ENCODE peak calls at places on chromosome 13, in four cellular contexts. B is aorta, G is NCI-H2081, K is hypothalamus. F is an unnamed sample.

GRCh38 chr13:33125821-33126570 is 109.8 kb downstream of the KL start:
- DNase-seq in B (no peak), K (no peak), G (no peak), F (peak; percentile 67)

GRCh38 chr13:34667356-34668218 is 274.5 kb upstream of the NBEA start:
- DNase-seq in B (no peak), K (no peak), G (no peak), F (no peak)

GRCh38 chr13:87280139-87280538 is 391.0 kb upstream of the SLITRK5 start:
- DNase-seq in G (no peak), B (no peak), K (no peak), F (no peak)

GRCh38 chr13:108225440-108225839 is 7.2 kb downstream of the ABHD13 start:
- DNase-seq in G (no peak), B (no peak), K (no peak), F (no peak)

GRCh38 chr13:45575146-45575829 is 40.3 kb downstream of the ERICH6B start:
- DNase-seq in B (no peak), K (no peak), G (no peak), F (no peak)

GRCh38 chr13:109058071-109058470 is 428.7 kb downstream of the MYO16 start:
- DNase-seq in B (no peak), K (no peak), G (no peak), F (no peak)

GRCh38 chr13:44072536-44072935 is 192.8 kb downstream of the LACC1 start:
- DNase-seq in K (no peak), G (no peak), B (no peak), F (no peak)

GRCh38 chr13:110344320-110344719 is 37.2 kb downstream of the COL4A2 start:
- DNase-seq in B (no peak), G (no peak), K (no peak), F (no peak)

GRCh38 chr13:66461021-66461420 is 769.1 kb downstream of the PCDH9 start:
- DNase-seq in B (no peak), K (no peak), G (no peak), F (no peak)

GRCh38 chr13:59880468-59880867 is 283.3 kb downstream of the DIAPH3 start:
- DNase-seq in B (no peak), G (no peak), K (no peak), F (no peak)

GRCh38 chr13:114219406-114219805 is 15.3 kb upstream of the CDC16 start:
- DNase-seq in B (no peak), G (no peak), K (no peak), F (no peak)

GRCh38 chr13:78190296-78190695 is 271.7 kb upstream of the EDNRB start:
- DNase-seq in B (no peak), K (no peak), G (no peak), F (no peak)

GRCh38 chr13:27172495-27172842 is 858 bp upstream of the USP12 start:
- DNase-seq in K (no peak), G (no peak), B (no peak), F (no peak)

GRCh38 chr13:103066991-103067390 is 774 bp upstream of the SLC10A2 start:
- DNase-seq in K (no peak), G (no peak), B (no peak), F (no peak)

GRCh38 chr13:112931028-112931934 is 37.7 kb upstream of the MCF2L start:
- DNase-seq in B (no peak), K (no peak), G (peak; percentile 87), F (no peak)

GRCh38 chr13:73190477-73190876 is 131.7 kb downstream of the KLF5 start:
- DNase-seq in K (no peak), G (no peak), B (no peak), F (no peak)

GRCh38 chr13:19984430-19985218 is 26.1 kb downstream of the ZMYM2 start:
- DNase-seq in G (no peak), B (no peak), K (no peak), F (no peak)

GRCh38 chr13:40665754-40666057 is 735 bp downstream of the FOXO1 start:
- DNase-seq in K (no peak), B (no peak), G (peak; percentile 3), F (no peak)

GRCh38 chr13:32225494-32225931 is 89.7 kb downstream of the ZAR1L start:
- DNase-seq in K (no peak), B (no peak), G (no peak), F (no peak)

GRCh38 chr13:25971499-25972145 is 80.2 kb downstream of the SHISA2 start:
- DNase-seq in K (peak; percentile 10), B (no peak), G (no peak), F (no peak)

GRCh38 chr13:112348642-112349345 is 27.4 kb upstream of the SPACA7 start:
- DNase-seq in G (no peak), K (no peak), B (no peak), F (no peak)

GRCh38 chr13:27868639-27869435 is 51.0 kb upstream of the PDX1 start:
- DNase-seq in K (no peak), G (no peak), B (no peak), F (no peak)

F was measured in Right ventricle myocardium superior.